ENCODE peak calls at places on chromosomes 6 and 20, in four cellular contexts. One of them, this sample, is unnamed.

GRCh38 chr20:58829531-58829941 is 21.2 kb downstream of the GNAS-AS1 start:
- DNase-seq in colonic mucosa: no peak
- DNase-seq in AG09319: no peak
- DNase-seq in tibial artery: no peak
- DNase-seq in this sample: no peak

GRCh38 chr6:20866038-20866437 is 331.8 kb downstream of the CDKAL1 start:
- DNase-seq in tibial artery: no peak
- DNase-seq in colonic mucosa: no peak
- DNase-seq in AG09319: no peak
- DNase-seq in this sample: no peak

GRCh38 chr6:98800866-98801265 is 33.5 kb upstream of the POU3F2 start:
- DNase-seq in AG09319: no peak
- DNase-seq in colonic mucosa: no peak
- DNase-seq in tibial artery: no peak
- DNase-seq in this sample: no peak

GRCh38 chr6:167350322-167350721 is 25.4 kb downstream of the TTLL2 start:
- DNase-seq in AG09319: no peak
- DNase-seq in colonic mucosa: peak; percentile 35
- DNase-seq in tibial artery: no peak
- DNase-seq in this sample: no peak

GRCh38 chr6:111973897-111974639 is 79.8 kb upstream of the CCN6 start:
- DNase-seq in tibial artery: no peak
- DNase-seq in AG09319: no peak
- DNase-seq in colonic mucosa: no peak
- DNase-seq in this sample: no peak

GRCh38 chr20:3706774-3707507 is 5.5 kb downstream of the SIGLEC1 start:
- DNase-seq in tibial artery: peak; percentile 54
- DNase-seq in AG09319: no peak
- DNase-seq in colonic mucosa: no peak
- DNase-seq in this sample: peak; percentile 18

GRCh38 chr20:49391404-49392245 is 90.8 kb downstream of the KCNB1 start:
- DNase-seq in AG09319: no peak
- DNase-seq in tibial artery: no peak
- DNase-seq in colonic mucosa: no peak
- DNase-seq in this sample: no peak

GRCh38 chr6:13538084-13538483 is 36.3 kb upstream of the SIRT5 start:
- DNase-seq in AG09319: peak; percentile 25
- DNase-seq in tibial artery: no peak
- DNase-seq in colonic mucosa: no peak
- DNase-seq in this sample: peak; percentile 58

GRCh38 chr6:84409911-84410310 is 182.5 kb upstream of the CEP162 start:
- DNase-seq in colonic mucosa: no peak
- DNase-seq in AG09319: no peak
- DNase-seq in tibial artery: no peak
- DNase-seq in this sample: no peak

GRCh38 chr20:48597521-48598302 is 230.1 kb downstream of the PREX1 start:
- DNase-seq in tibial artery: no peak
- DNase-seq in AG09319: no peak
- DNase-seq in colonic mucosa: no peak
- DNase-seq in this sample: no peak

GRCh38 chr6:159939591-159940016 is 29.3 kb upstream of the IGF2R start:
- DNase-seq in tibial artery: peak; percentile 57
- DNase-seq in colonic mucosa: no peak
- DNase-seq in AG09319: no peak
- DNase-seq in this sample: no peak

GRCh38 chr6:166806217-166806838 is 150.0 kb downstream of the RNASET2 start:
- DNase-seq in colonic mucosa: no peak
- DNase-seq in AG09319: no peak
- DNase-seq in tibial artery: no peak
- DNase-seq in this sample: no peak

GRCh38 chr6:125781307-125781868 is 9.4 kb upstream of the NCOA7 start:
- DNase-seq in colonic mucosa: no peak
- DNase-seq in tibial artery: peak; percentile 51
- DNase-seq in AG09319: no peak
- DNase-seq in this sample: no peak

GRCh38 chr6:20366082-20366834 is 35.4 kb upstream of the E2F3 start:
- DNase-seq in tibial artery: no peak
- DNase-seq in colonic mucosa: no peak
- DNase-seq in AG09319: no peak
- DNase-seq in this sample: peak; percentile 15

GRCh38 chr6:11318835-11319813 is 86.7 kb upstream of the NEDD9 start:
- DNase-seq in tibial artery: no peak
- DNase-seq in AG09319: no peak
- DNase-seq in colonic mucosa: no peak
- DNase-seq in this sample: no peak

GRCh38 chr20:50320910-50321796 is 130.5 kb downstream of the CEBPB start:
- DNase-seq in AG09319: peak; percentile 70
- DNase-seq in colonic mucosa: peak; percentile 81
- DNase-seq in tibial artery: peak; percentile 94
- DNase-seq in this sample: peak; percentile 97

GRCh38 chr20:23562721-23563342 is 5.5 kb downstream of the CST9L start:
- DNase-seq in colonic mucosa: no peak
- DNase-seq in AG09319: no peak
- DNase-seq in tibial artery: no peak
- DNase-seq in this sample: no peak

GRCh38 chr6:142824491-142824890 is 120.5 kb downstream of the HIVEP2 start:
- DNase-seq in colonic mucosa: no peak
- DNase-seq in tibial artery: no peak
- DNase-seq in AG09319: no peak
- DNase-seq in this sample: no peak

GRCh38 chr6:35152067-35152707 is 11.0 kb upstream of the TCP11 start:
- DNase-seq in tibial artery: no peak
- DNase-seq in AG09319: no peak
- DNase-seq in colonic mucosa: no peak
- DNase-seq in this sample: no peak

GRCh38 chr6:90097357-90097756 is 199.3 kb downstream of the BACH2 start:
- DNase-seq in tibial artery: no peak
- DNase-seq in colonic mucosa: no peak
- DNase-seq in AG09319: no peak
- DNase-seq in this sample: no peak

GRCh38 chr6:40536442-40536841 is 50.7 kb downstream of the LRFN2 start:
- DNase-seq in tibial artery: no peak
- DNase-seq in AG09319: no peak
- DNase-seq in colonic mucosa: no peak
- DNase-seq in this sample: no peak
- TF ChIP-seq CTCF in tibial artery: no peak
- TF ChIP-seq CTCF in AG09319: peak; percentile 3
- TF ChIP-seq CTCF in colonic mucosa: no peak
- TF ChIP-seq CTCF in this sample: no peak

GRCh38 chr6:53852805-53853204 is 58.0 kb downstream of the LRRC1 start:
- DNase-seq in colonic mucosa: no peak
- DNase-seq in tibial artery: no peak
- DNase-seq in AG09319: no peak
- DNase-seq in this sample: no peak

GRCh38 chr6:53846250-53846649 is 51.4 kb downstream of the LRRC1 start:
- DNase-seq in colonic mucosa: no peak
- DNase-seq in tibial artery: no peak
- DNase-seq in AG09319: no peak
- DNase-seq in this sample: no peak

GRCh38 chr6:53847796-53848314 is 53.0 kb downstream of the LRRC1 start:
- DNase-seq in colonic mucosa: no peak
- DNase-seq in tibial artery: no peak
- DNase-seq in AG09319: no peak
- DNase-seq in this sample: no peak

GRCh38 chr6:53851561-53851960 is 56.8 kb downstream of the LRRC1 start:
- DNase-seq in colonic mucosa: no peak
- DNase-seq in AG09319: no peak
- DNase-seq in tibial artery: no peak
- DNase-seq in this sample: no peak

GRCh38 chr6:53850527-53850926 is 55.7 kb downstream of the LRRC1 start:
- DNase-seq in tibial artery: no peak
- DNase-seq in AG09319: no peak
- DNase-seq in colonic mucosa: no peak
- DNase-seq in this sample: no peak
- TF ChIP-seq CTCF in tibial artery: no peak
- TF ChIP-seq CTCF in AG09319: no peak
- TF ChIP-seq CTCF in colonic mucosa: no peak
- TF ChIP-seq CTCF in this sample: no peak

GRCh38 chr20:52812231-52812847 is 159.8 kb upstream of the TSHZ2 start:
- DNase-seq in tibial artery: no peak
- DNase-seq in AG09319: no peak
- DNase-seq in colonic mucosa: no peak
- DNase-seq in this sample: no peak
- TF ChIP-seq CTCF in tibial artery: no peak
- TF ChIP-seq CTCF in AG09319: no peak
- TF ChIP-seq CTCF in colonic mucosa: no peak
- TF ChIP-seq CTCF in this sample: no peak

GRCh38 chr20:6530916-6531315 is 236.6 kb upstream of the BMP2 start:
- DNase-seq in colonic mucosa: no peak
- DNase-seq in tibial artery: no peak
- DNase-seq in AG09319: no peak
- DNase-seq in this sample: no peak

GRCh38 chr20:6524305-6524704 is 243.2 kb upstream of the BMP2 start:
- DNase-seq in tibial artery: no peak
- DNase-seq in colonic mucosa: no peak
- DNase-seq in AG09319: no peak
- DNase-seq in this sample: no peak

GRCh38 chr20:6530254-6530653 is 237.2 kb upstream of the BMP2 start:
- DNase-seq in tibial artery: no peak
- DNase-seq in AG09319: no peak
- DNase-seq in colonic mucosa: no peak
- DNase-seq in this sample: no peak

GRCh38 chr20:6525447-6526303 is 241.8 kb upstream of the BMP2 start:
- DNase-seq in colonic mucosa: no peak
- DNase-seq in tibial artery: no peak
- DNase-seq in AG09319: no peak
- DNase-seq in this sample: no peak
- TF ChIP-seq CTCF in colonic mucosa: no peak
- TF ChIP-seq CTCF in tibial artery: no peak
- TF ChIP-seq CTCF in AG09319: no peak
- TF ChIP-seq CTCF in this sample: no peak

GRCh38 chr20:57696401-57696961 is 13.3 kb downstream of the PMEPA1 start:
- DNase-seq in AG09319: no peak
- DNase-seq in colonic mucosa: no peak
- DNase-seq in tibial artery: no peak
- DNase-seq in this sample: no peak

GRCh38 chr20:57693670-57694329 is 16.0 kb downstream of the PMEPA1 start:
- DNase-seq in colonic mucosa: no peak
- DNase-seq in AG09319: no peak
- DNase-seq in tibial artery: no peak
- DNase-seq in this sample: no peak

GRCh38 chr20:57695940-57696339 is 13.9 kb downstream of the PMEPA1 start:
- DNase-seq in tibial artery: no peak
- DNase-seq in AG09319: no peak
- DNase-seq in colonic mucosa: no peak
- DNase-seq in this sample: no peak

GRCh38 chr20:57694481-57694880 is 15.3 kb downstream of the PMEPA1 start:
- DNase-seq in AG09319: no peak
- DNase-seq in colonic mucosa: no peak
- DNase-seq in tibial artery: no peak
- DNase-seq in this sample: no peak

GRCh38 chr20:57695012-57695411 is 14.8 kb downstream of the PMEPA1 start:
- DNase-seq in AG09319: no peak
- DNase-seq in tibial artery: no peak
- DNase-seq in colonic mucosa: no peak
- DNase-seq in this sample: peak; percentile 85
- TF ChIP-seq CTCF in AG09319: no peak
- TF ChIP-seq CTCF in tibial artery: no peak
- TF ChIP-seq CTCF in colonic mucosa: no peak
- TF ChIP-seq CTCF in this sample: no peak

This sample was measured in MCF 10A.